ENCODE peak calls at places on chromosomes 3 and 15, in seven cellular contexts. One of them, this sample, is unnamed.

GRCh38 chr15:92541197-92542190 is 114.1 kb downstream of the FAM174B start:
- DNase-seq in H1: peak
- DNase-seq in mesenchymal stem cell: no peak
- DNase-seq in IMR-90: no peak
- DNase-seq in mesendoderm: no peak
- DNase-seq in trophoblast cell: no peak
- DNase-seq in H9: no peak
- DNase-seq in this sample: no peak

GRCh38 chr3:64295594-64295993 is 70.3 kb upstream of the PRICKLE2 start:
- DNase-seq in H1: no peak
- DNase-seq in trophoblast cell: no peak
- DNase-seq in mesenchymal stem cell: peak
- DNase-seq in IMR-90: peak
- DNase-seq in mesendoderm: no peak
- DNase-seq in H9: no peak
- DNase-seq in this sample: no peak

GRCh38 chr3:17639257-17639656 is 103.2 kb downstream of the TBC1D5 start:
- DNase-seq in IMR-90: peak
- DNase-seq in mesendoderm: no peak
- DNase-seq in trophoblast cell: no peak
- DNase-seq in H1: no peak
- DNase-seq in H9: no peak
- DNase-seq in mesenchymal stem cell: peak
- DNase-seq in this sample: no peak

GRCh38 chr3:25473246-25473645 is 45.2 kb downstream of the RARB start:
- DNase-seq in mesendoderm: no peak
- DNase-seq in IMR-90: no peak
- DNase-seq in H9: no peak
- DNase-seq in mesenchymal stem cell: no peak
- DNase-seq in trophoblast cell: no peak
- DNase-seq in H1: no peak
- DNase-seq in this sample: no peak

GRCh38 chr15:100831466-100831865 is 48.2 kb upstream of the ALDH1A3 start:
- DNase-seq in mesenchymal stem cell: no peak
- DNase-seq in H1: no peak
- DNase-seq in IMR-90: no peak
- DNase-seq in mesendoderm: no peak
- DNase-seq in H9: no peak
- DNase-seq in trophoblast cell: no peak
- DNase-seq in this sample: no peak

GRCh38 chr15:78640527-78640839 is 527 bp downstream of the CHRNB4 start:
- DNase-seq in mesendoderm: no peak
- DNase-seq in H9: no peak
- DNase-seq in trophoblast cell: no peak
- DNase-seq in mesenchymal stem cell: no peak
- DNase-seq in IMR-90: no peak
- DNase-seq in H1: no peak
- DNase-seq in this sample: peak

GRCh38 chr3:123609063-123609462 is 24.2 kb upstream of the HACD2 start:
- DNase-seq in mesenchymal stem cell: no peak
- DNase-seq in H1: no peak
- DNase-seq in H9: no peak
- DNase-seq in mesendoderm: no peak
- DNase-seq in trophoblast cell: peak
- DNase-seq in IMR-90: no peak
- DNase-seq in this sample: no peak

GRCh38 chr3:179558742-179559364 is 3.9 kb upstream of the ACTL6A start:
- DNase-seq in H1: peak
- DNase-seq in mesenchymal stem cell: peak
- DNase-seq in IMR-90: peak
- DNase-seq in trophoblast cell: peak
- DNase-seq in mesendoderm: peak
- DNase-seq in H9: peak
- DNase-seq in this sample: peak

GRCh38 chr3:107241217-107241616 is 136.0 kb upstream of the CCDC54 start:
- DNase-seq in mesenchymal stem cell: peak
- DNase-seq in mesendoderm: peak
- DNase-seq in trophoblast cell: no peak
- DNase-seq in IMR-90: no peak
- DNase-seq in H1: no peak
- DNase-seq in H9: peak
- DNase-seq in this sample: peak

GRCh38 chr3:127089487-127090145 is 103.3 kb upstream of the PRR23E start:
- DNase-seq in mesendoderm: no peak
- DNase-seq in mesenchymal stem cell: no peak
- DNase-seq in H1: no peak
- DNase-seq in IMR-90: no peak
- DNase-seq in H9: no peak
- DNase-seq in trophoblast cell: no peak
- DNase-seq in this sample: no peak

GRCh38 chr3:94285874-94286273 is 223.0 kb downstream of the NSUN3 start:
- DNase-seq in H9: no peak
- DNase-seq in trophoblast cell: no peak
- DNase-seq in mesendoderm: no peak
- DNase-seq in IMR-90: no peak
- DNase-seq in mesenchymal stem cell: no peak
- DNase-seq in H1: no peak
- DNase-seq in this sample: no peak

GRCh38 chr15:70154440-70155347 is 57.0 kb upstream of the TLE3 start:
- DNase-seq in mesendoderm: peak
- DNase-seq in trophoblast cell: no peak
- DNase-seq in mesenchymal stem cell: peak
- DNase-seq in H1: no peak
- DNase-seq in H9: peak
- DNase-seq in IMR-90: peak
- DNase-seq in this sample: no peak

GRCh38 chr3:24416224-24416623 is 78.4 kb downstream of the THRB start:
- DNase-seq in IMR-90: no peak
- DNase-seq in trophoblast cell: no peak
- DNase-seq in H9: no peak
- DNase-seq in H1: no peak
- DNase-seq in mesenchymal stem cell: peak
- DNase-seq in mesendoderm: no peak
- DNase-seq in this sample: no peak

GRCh38 chr3:11499144-11499543 is 144.6 kb downstream of the VGLL4 start:
- DNase-seq in trophoblast cell: peak
- DNase-seq in mesenchymal stem cell: peak
- DNase-seq in H9: no peak
- DNase-seq in mesendoderm: no peak
- DNase-seq in H1: no peak
- DNase-seq in IMR-90: peak
- DNase-seq in this sample: no peak

GRCh38 chr3:134357914-134358811 is 16.1 kb downstream of the AMOTL2 start:
- DNase-seq in IMR-90: peak
- DNase-seq in H1: no peak
- DNase-seq in mesendoderm: peak
- DNase-seq in H9: peak
- DNase-seq in trophoblast cell: peak
- DNase-seq in mesenchymal stem cell: peak
- DNase-seq in this sample: peak

GRCh38 chr15:74174966-74175270 is 1.4 kb downstream of the ISLR start:
- DNase-seq in IMR-90: no peak
- DNase-seq in mesenchymal stem cell: no peak
- DNase-seq in trophoblast cell: no peak
- DNase-seq in H1: no peak
- DNase-seq in mesendoderm: no peak
- DNase-seq in H9: peak
- DNase-seq in this sample: no peak

GRCh38 chr3:188383763-188384162 is 229.8 kb downstream of the LPP start:
- DNase-seq in mesendoderm: no peak
- DNase-seq in trophoblast cell: no peak
- DNase-seq in H1: no peak
- DNase-seq in mesenchymal stem cell: no peak
- DNase-seq in IMR-90: no peak
- DNase-seq in H9: no peak
- DNase-seq in this sample: no peak

GRCh38 chr3:149016669-149017541 is 25.6 kb downstream of the GYG1 start:
- DNase-seq in mesenchymal stem cell: peak
- DNase-seq in trophoblast cell: no peak
- DNase-seq in IMR-90: peak
- DNase-seq in H1: no peak
- DNase-seq in mesendoderm: no peak
- DNase-seq in H9: no peak
- DNase-seq in this sample: no peak

GRCh38 chr15:31853370-31853769 is 176.9 kb upstream of the CHRNA7 start:
- DNase-seq in mesenchymal stem cell: no peak
- DNase-seq in H1: no peak
- DNase-seq in mesendoderm: no peak
- DNase-seq in trophoblast cell: no peak
- DNase-seq in H9: no peak
- DNase-seq in IMR-90: no peak
- DNase-seq in this sample: no peak

GRCh38 chr3:118909751-118910150 is 124.9 kb downstream of the IGSF11 start:
- DNase-seq in H9: no peak
- DNase-seq in mesendoderm: no peak
- DNase-seq in mesenchymal stem cell: no peak
- DNase-seq in trophoblast cell: no peak
- DNase-seq in IMR-90: no peak
- DNase-seq in H1: no peak
- DNase-seq in this sample: no peak

DNA sequence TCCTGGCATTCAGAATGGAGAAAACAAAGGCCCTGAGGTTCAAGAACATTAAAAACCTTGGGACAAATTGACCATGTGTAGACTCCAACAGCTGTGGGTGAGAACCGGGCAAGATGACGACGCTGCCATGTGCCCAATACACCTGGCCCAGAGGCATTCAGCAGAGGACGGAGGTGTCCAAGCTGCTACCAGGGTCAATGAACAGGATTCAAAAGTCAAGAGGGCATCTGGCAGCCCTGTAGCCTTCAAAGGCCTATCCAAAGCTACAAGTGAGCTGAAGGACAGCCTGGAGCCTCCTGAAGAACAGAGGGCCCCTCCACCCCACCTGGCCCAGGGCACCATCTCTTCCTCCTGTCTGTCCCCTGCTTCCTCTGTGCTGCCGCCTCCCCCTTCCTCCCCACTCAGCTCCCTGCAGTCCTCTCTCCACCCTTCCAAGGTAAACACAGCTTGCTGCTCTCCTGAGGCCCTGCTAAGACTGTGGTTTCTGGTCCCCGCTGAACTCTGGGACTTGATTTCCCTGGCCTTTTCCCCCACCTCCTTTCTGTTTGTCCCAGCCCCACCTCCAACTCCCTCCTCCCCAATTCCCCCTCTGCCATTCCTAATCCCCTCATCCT is 57.5 kb downstream of the HMCES start:
- DNase-seq in IMR-90: no peak
- DNase-seq in H1: no peak
- DNase-seq in mesenchymal stem cell: no peak
- DNase-seq in H9: no peak
- DNase-seq in mesendoderm: no peak
- DNase-seq in trophoblast cell: no peak
- DNase-seq in this sample: no peak
- H2BK120ac ChIP-seq in IMR-90: no peak
- H2BK120ac ChIP-seq in H1: no peak
- H2BK120ac ChIP-seq in mesenchymal stem cell: no peak
- H2BK120ac ChIP-seq in H9: no peak
- H2BK120ac ChIP-seq in mesendoderm: no peak
- H2BK120ac ChIP-seq in trophoblast cell: no peak
- H2BK120ac ChIP-seq in this sample: peak

GRCh38 chr3:151721294-151721693 is 12.4 kb upstream of the AADACL2 start:
- DNase-seq in trophoblast cell: no peak
- DNase-seq in mesenchymal stem cell: no peak
- DNase-seq in H9: no peak
- DNase-seq in mesendoderm: no peak
- DNase-seq in H1: no peak
- DNase-seq in IMR-90: no peak
- DNase-seq in this sample: no peak

GRCh38 chr3:151726016-151726415 is 7.7 kb upstream of the AADACL2 start:
- DNase-seq in mesendoderm: no peak
- DNase-seq in H9: no peak
- DNase-seq in H1: no peak
- DNase-seq in IMR-90: no peak
- DNase-seq in trophoblast cell: no peak
- DNase-seq in mesenchymal stem cell: peak
- DNase-seq in this sample: no peak

GRCh38 chr3:151724846-151725562 is 8.7 kb upstream of the AADACL2 start:
- DNase-seq in trophoblast cell: no peak
- DNase-seq in mesendoderm: no peak
- DNase-seq in IMR-90: peak
- DNase-seq in H9: no peak
- DNase-seq in mesenchymal stem cell: no peak
- DNase-seq in H1: no peak
- DNase-seq in this sample: no peak
- H2BK120ac ChIP-seq in trophoblast cell: no peak
- H2BK120ac ChIP-seq in mesendoderm: no peak
- H2BK120ac ChIP-seq in IMR-90: no peak
- H2BK120ac ChIP-seq in H9: no peak
- H2BK120ac ChIP-seq in mesenchymal stem cell: no peak
- H2BK120ac ChIP-seq in H1: no peak
- H2BK120ac ChIP-seq in this sample: no peak

DNA sequence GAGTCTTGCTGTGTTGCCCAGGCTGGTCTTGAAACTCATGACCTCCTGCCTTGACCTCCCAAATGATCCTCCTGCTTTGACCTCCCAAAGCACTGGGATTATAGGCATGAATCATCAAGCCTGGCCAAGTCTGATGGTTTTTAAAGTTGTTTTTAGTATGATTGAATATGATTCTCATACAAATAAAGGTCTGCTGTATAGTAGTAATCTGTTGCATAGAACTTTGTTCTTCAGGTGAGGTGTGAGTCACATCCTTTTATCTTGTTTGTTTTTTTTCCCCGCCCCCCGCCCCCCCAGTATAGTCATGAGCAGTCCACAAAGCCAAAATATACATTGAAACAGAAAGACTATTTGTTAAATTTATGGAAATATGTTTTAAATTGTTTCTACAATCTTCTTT is 39.0 kb downstream of the UBE2E2 start:
- DNase-seq in H1: no peak
- DNase-seq in IMR-90: no peak
- DNase-seq in trophoblast cell: no peak
- DNase-seq in mesenchymal stem cell: no peak
- DNase-seq in H9: no peak
- DNase-seq in mesendoderm: no peak
- DNase-seq in this sample: no peak
- H2BK120ac ChIP-seq in H1: no peak
- H2BK120ac ChIP-seq in IMR-90: no peak
- H2BK120ac ChIP-seq in trophoblast cell: no peak
- H2BK120ac ChIP-seq in mesenchymal stem cell: no peak
- H2BK120ac ChIP-seq in H9: no peak
- H2BK120ac ChIP-seq in mesendoderm: no peak
- H2BK120ac ChIP-seq in this sample: no peak

GRCh38 chr3:114556832-114557231 is 263.0 kb downstream of the TIGIT start:
- DNase-seq in H9: no peak
- DNase-seq in mesenchymal stem cell: no peak
- DNase-seq in H1: no peak
- DNase-seq in IMR-90: no peak
- DNase-seq in trophoblast cell: no peak
- DNase-seq in mesendoderm: no peak
- DNase-seq in this sample: no peak

GRCh38 chr3:114554716-114555115 is 260.9 kb downstream of the TIGIT start:
- DNase-seq in IMR-90: no peak
- DNase-seq in H9: no peak
- DNase-seq in mesendoderm: no peak
- DNase-seq in mesenchymal stem cell: no peak
- DNase-seq in H1: no peak
- DNase-seq in trophoblast cell: no peak
- DNase-seq in this sample: no peak

GRCh38 chr3:114553949-114554593 is 260.2 kb downstream of the TIGIT start:
- DNase-seq in H9: no peak
- DNase-seq in trophoblast cell: no peak
- DNase-seq in mesenchymal stem cell: no peak
- DNase-seq in H1: no peak
- DNase-seq in IMR-90: no peak
- DNase-seq in mesendoderm: no peak
- DNase-seq in this sample: no peak

GRCh38 chr3:114557791-114558190 is 264.0 kb downstream of the TIGIT start:
- DNase-seq in mesendoderm: no peak
- DNase-seq in H9: no peak
- DNase-seq in mesenchymal stem cell: no peak
- DNase-seq in trophoblast cell: no peak
- DNase-seq in H1: no peak
- DNase-seq in IMR-90: peak
- DNase-seq in this sample: no peak

GRCh38 chr3:114558271-114558670 is 264.4 kb downstream of the TIGIT start:
- DNase-seq in mesenchymal stem cell: no peak
- DNase-seq in IMR-90: peak
- DNase-seq in H1: no peak
- DNase-seq in H9: no peak
- DNase-seq in mesendoderm: no peak
- DNase-seq in trophoblast cell: no peak
- DNase-seq in this sample: no peak
- H2BK120ac ChIP-seq in mesenchymal stem cell: no peak
- H2BK120ac ChIP-seq in IMR-90: no peak
- H2BK120ac ChIP-seq in H1: no peak
- H2BK120ac ChIP-seq in H9: no peak
- H2BK120ac ChIP-seq in mesendoderm: no peak
- H2BK120ac ChIP-seq in trophoblast cell: no peak
- H2BK120ac ChIP-seq in this sample: no peak